ENCODE peak calls at places on chromosomes 12 and 14, in seven cellular contexts. One of them, this sample, is unnamed.
A peak's percentile ranks its signal among the peaks of the same experiment; 100 is the strongest.

GRCh38 chr12:1803736-1804135 is 16.6 kb upstream of the LRTM2 start:
- DNase-seq in NCI-H2029 treated with DMSO at 0.1 percent for 48 hours: no peak
- DNase-seq in left lobe of liver: no peak
- DNase-seq in activated CD8-positive, alpha-beta memory T cell treated with anti-CD3 and anti-CD28 coated beads, Interleukin-2, amount 50 U/mL, for 48 hours: no peak
- DNase-seq in GDM1: no peak
- DNase-seq in DMS 273 treated with DMSO at 0.1 percent for 48 hours: no peak
- DNase-seq in HEK293T: no peak
- DNase-seq in this sample: no peak

GRCh38 chr12:89154743-89155530 is 197.4 kb downstream of the DUSP6 start:
- DNase-seq in HEK293T: no peak
- DNase-seq in NCI-H2029 treated with DMSO at 0.1 percent for 48 hours: no peak
- DNase-seq in GDM1: no peak
- DNase-seq in DMS 273 treated with DMSO at 0.1 percent for 48 hours: no peak
- DNase-seq in activated CD8-positive, alpha-beta memory T cell treated with anti-CD3 and anti-CD28 coated beads, Interleukin-2, amount 50 U/mL, for 48 hours: no peak
- DNase-seq in left lobe of liver: no peak
- DNase-seq in this sample: no peak

GRCh38 chr12:13147688-13148531 is 44.4 kb upstream of the GSG1 start:
- DNase-seq in left lobe of liver: no peak
- DNase-seq in HEK293T: no peak
- DNase-seq in NCI-H2029 treated with DMSO at 0.1 percent for 48 hours: no peak
- DNase-seq in DMS 273 treated with DMSO at 0.1 percent for 48 hours: no peak
- DNase-seq in GDM1: no peak
- DNase-seq in activated CD8-positive, alpha-beta memory T cell treated with anti-CD3 and anti-CD28 coated beads, Interleukin-2, amount 50 U/mL, for 48 hours: no peak
- DNase-seq in this sample: no peak

GRCh38 chr12:6450091-6450868 is 1.6 kb upstream of the TAPBPL start:
- DNase-seq in NCI-H2029 treated with DMSO at 0.1 percent for 48 hours: no peak
- DNase-seq in DMS 273 treated with DMSO at 0.1 percent for 48 hours: no peak
- DNase-seq in GDM1: no peak
- DNase-seq in activated CD8-positive, alpha-beta memory T cell treated with anti-CD3 and anti-CD28 coated beads, Interleukin-2, amount 50 U/mL, for 48 hours: peak; percentile 55
- DNase-seq in HEK293T: no peak
- DNase-seq in left lobe of liver: no peak
- DNase-seq in this sample: no peak

GRCh38 chr14:20454359-20454644 is 310 bp downstream of the OSGEP start:
- DNase-seq in activated CD8-positive, alpha-beta memory T cell treated with anti-CD3 and anti-CD28 coated beads, Interleukin-2, amount 50 U/mL, for 48 hours: no peak
- DNase-seq in left lobe of liver: no peak
- DNase-seq in NCI-H2029 treated with DMSO at 0.1 percent for 48 hours: peak; percentile 73
- DNase-seq in DMS 273 treated with DMSO at 0.1 percent for 48 hours: peak; percentile 90
- DNase-seq in GDM1: no peak
- DNase-seq in HEK293T: no peak
- DNase-seq in this sample: no peak

GRCh38 chr14:71322660-71323250 is 415.5 kb downstream of the PCNX1 start:
- DNase-seq in HEK293T: no peak
- DNase-seq in GDM1: peak; percentile 18
- DNase-seq in DMS 273 treated with DMSO at 0.1 percent for 48 hours: peak; percentile 47
- DNase-seq in left lobe of liver: no peak
- DNase-seq in NCI-H2029 treated with DMSO at 0.1 percent for 48 hours: no peak
- DNase-seq in activated CD8-positive, alpha-beta memory T cell treated with anti-CD3 and anti-CD28 coated beads, Interleukin-2, amount 50 U/mL, for 48 hours: no peak
- DNase-seq in this sample: no peak

GRCh38 chr12:131275824-131276223 is 322.1 kb downstream of the ADGRD1 start:
- DNase-seq in HEK293T: no peak
- DNase-seq in GDM1: no peak
- DNase-seq in DMS 273 treated with DMSO at 0.1 percent for 48 hours: no peak
- DNase-seq in NCI-H2029 treated with DMSO at 0.1 percent for 48 hours: no peak
- DNase-seq in left lobe of liver: no peak
- DNase-seq in activated CD8-positive, alpha-beta memory T cell treated with anti-CD3 and anti-CD28 coated beads, Interleukin-2, amount 50 U/mL, for 48 hours: no peak
- DNase-seq in this sample: no peak

GRCh38 chr12:20063116-20063515 is 305.2 kb upstream of the PDE3A start:
- DNase-seq in HEK293T: no peak
- DNase-seq in DMS 273 treated with DMSO at 0.1 percent for 48 hours: no peak
- DNase-seq in NCI-H2029 treated with DMSO at 0.1 percent for 48 hours: no peak
- DNase-seq in left lobe of liver: no peak
- DNase-seq in GDM1: no peak
- DNase-seq in activated CD8-positive, alpha-beta memory T cell treated with anti-CD3 and anti-CD28 coated beads, Interleukin-2, amount 50 U/mL, for 48 hours: no peak
- DNase-seq in this sample: no peak

GRCh38 chr12:50567926-50568325 is 63.1 kb downstream of the DIP2B start:
- DNase-seq in NCI-H2029 treated with DMSO at 0.1 percent for 48 hours: no peak
- DNase-seq in HEK293T: no peak
- DNase-seq in activated CD8-positive, alpha-beta memory T cell treated with anti-CD3 and anti-CD28 coated beads, Interleukin-2, amount 50 U/mL, for 48 hours: no peak
- DNase-seq in DMS 273 treated with DMSO at 0.1 percent for 48 hours: no peak
- DNase-seq in left lobe of liver: no peak
- DNase-seq in GDM1: no peak
- DNase-seq in this sample: no peak

GRCh38 chr12:33813536-33813935 is 208.8 kb upstream of the ALG10 start:
- DNase-seq in DMS 273 treated with DMSO at 0.1 percent for 48 hours: no peak
- DNase-seq in left lobe of liver: no peak
- DNase-seq in NCI-H2029 treated with DMSO at 0.1 percent for 48 hours: no peak
- DNase-seq in HEK293T: no peak
- DNase-seq in GDM1: no peak
- DNase-seq in activated CD8-positive, alpha-beta memory T cell treated with anti-CD3 and anti-CD28 coated beads, Interleukin-2, amount 50 U/mL, for 48 hours: no peak
- DNase-seq in this sample: no peak

GRCh38 chr12:131235871-131236271 is 282.2 kb downstream of the ADGRD1 start:
- DNase-seq in DMS 273 treated with DMSO at 0.1 percent for 48 hours: no peak
- DNase-seq in left lobe of liver: no peak
- DNase-seq in activated CD8-positive, alpha-beta memory T cell treated with anti-CD3 and anti-CD28 coated beads, Interleukin-2, amount 50 U/mL, for 48 hours: no peak
- DNase-seq in NCI-H2029 treated with DMSO at 0.1 percent for 48 hours: no peak
- DNase-seq in HEK293T: no peak
- DNase-seq in GDM1: no peak
- DNase-seq in this sample: no peak

GRCh38 chr12:51388066-51388799 is 3.0 kb downstream of the GALNT6 start:
- DNase-seq in activated CD8-positive, alpha-beta memory T cell treated with anti-CD3 and anti-CD28 coated beads, Interleukin-2, amount 50 U/mL, for 48 hours: no peak
- DNase-seq in DMS 273 treated with DMSO at 0.1 percent for 48 hours: no peak
- DNase-seq in left lobe of liver: no peak
- DNase-seq in GDM1: peak; percentile 49
- DNase-seq in HEK293T: no peak
- DNase-seq in NCI-H2029 treated with DMSO at 0.1 percent for 48 hours: no peak
- DNase-seq in this sample: no peak

GRCh38 chr14:67241416-67242362 is at the start of gene PALS1:
- DNase-seq in NCI-H2029 treated with DMSO at 0.1 percent for 48 hours: no peak
- DNase-seq in DMS 273 treated with DMSO at 0.1 percent for 48 hours: peak; percentile 63
- DNase-seq in GDM1: peak; percentile 46
- DNase-seq in left lobe of liver: peak; percentile 82
- DNase-seq in HEK293T: peak; percentile 58
- DNase-seq in activated CD8-positive, alpha-beta memory T cell treated with anti-CD3 and anti-CD28 coated beads, Interleukin-2, amount 50 U/mL, for 48 hours: no peak
- DNase-seq in this sample: peak; percentile 73

GRCh38 chr12:12936983-12937491 is 14.9 kb downstream of the GPRC5D start:
- DNase-seq in left lobe of liver: no peak
- DNase-seq in activated CD8-positive, alpha-beta memory T cell treated with anti-CD3 and anti-CD28 coated beads, Interleukin-2, amount 50 U/mL, for 48 hours: peak; percentile 39
- DNase-seq in DMS 273 treated with DMSO at 0.1 percent for 48 hours: no peak
- DNase-seq in NCI-H2029 treated with DMSO at 0.1 percent for 48 hours: no peak
- DNase-seq in HEK293T: no peak
- DNase-seq in GDM1: no peak
- DNase-seq in this sample: no peak

This sample was measured in activated B cell treated with CpG ODN at 0.5 μM for 24 hours.